ENCODE peak calls at places on chromosome 9, in six cellular contexts. One of them, this sample, is unnamed.
A peak's percentile ranks its signal among the peaks of the same experiment; 100 is the strongest.

GRCh38 chr9:35756275-35756742 is 2.2 kb upstream of the MSMP start:
- DNase-seq in kidney tubule cell: peak; percentile 70
- DNase-seq in heart left ventricle: peak; percentile 64
- DNase-seq in stimulated activated naive CD4-positive, alpha-beta T cell treated with Interleukin-2 at 50 U/mL for 16 hours: no peak
- DNase-seq in skeletal muscle cell: no peak
- DNase-seq in T-helper 1 cell: no peak
- DNase-seq in this sample: no peak

GRCh38 chr9:99828054-99828416 is 6.3 kb downstream of the NR4A3 start:
- DNase-seq in kidney tubule cell: no peak
- DNase-seq in heart left ventricle: no peak
- DNase-seq in stimulated activated naive CD4-positive, alpha-beta T cell treated with Interleukin-2 at 50 U/mL for 16 hours: no peak
- DNase-seq in skeletal muscle cell: no peak
- DNase-seq in T-helper 1 cell: no peak
- DNase-seq in this sample: no peak

GRCh38 chr9:95508242-95508967 is 8.4 kb downstream of the PTCH1 start:
- DNase-seq in kidney tubule cell: no peak
- DNase-seq in heart left ventricle: no peak
- DNase-seq in stimulated activated naive CD4-positive, alpha-beta T cell treated with Interleukin-2 at 50 U/mL for 16 hours: no peak
- DNase-seq in skeletal muscle cell: no peak
- DNase-seq in T-helper 1 cell: no peak
- DNase-seq in this sample: no peak

GRCh38 chr9:131423171-131423581 is 29.3 kb downstream of the PRRC2B start:
- DNase-seq in kidney tubule cell: peak; percentile 100
- DNase-seq in heart left ventricle: peak; percentile 54
- DNase-seq in stimulated activated naive CD4-positive, alpha-beta T cell treated with Interleukin-2 at 50 U/mL for 16 hours: no peak
- DNase-seq in skeletal muscle cell: peak; percentile 67
- DNase-seq in T-helper 1 cell: no peak
- DNase-seq in this sample: no peak

GRCh38 chr9:114495992-114496391 is 9.3 kb downstream of the WHRN start:
- DNase-seq in kidney tubule cell: no peak
- DNase-seq in heart left ventricle: no peak
- DNase-seq in stimulated activated naive CD4-positive, alpha-beta T cell treated with Interleukin-2 at 50 U/mL for 16 hours: no peak
- DNase-seq in skeletal muscle cell: no peak
- DNase-seq in T-helper 1 cell: no peak
- DNase-seq in this sample: no peak

GRCh38 chr9:128393171-128393761 is 22.1 kb downstream of the URM1 start:
- DNase-seq in kidney tubule cell: no peak
- DNase-seq in heart left ventricle: no peak
- DNase-seq in stimulated activated naive CD4-positive, alpha-beta T cell treated with Interleukin-2 at 50 U/mL for 16 hours: no peak
- DNase-seq in skeletal muscle cell: no peak
- DNase-seq in T-helper 1 cell: no peak
- DNase-seq in this sample: no peak

GRCh38 chr9:127397722-127398647 is 1.0 kb downstream of the SLC2A8 start:
- DNase-seq in kidney tubule cell: peak; percentile 55
- DNase-seq in heart left ventricle: peak; percentile 51
- DNase-seq in stimulated activated naive CD4-positive, alpha-beta T cell treated with Interleukin-2 at 50 U/mL for 16 hours: peak; percentile 8
- DNase-seq in skeletal muscle cell: no peak
- DNase-seq in T-helper 1 cell: peak; percentile 41
- DNase-seq in this sample: no peak

GRCh38 chr9:118331622-118332045 is 627.4 kb downstream of the TLR4 start:
- DNase-seq in kidney tubule cell: peak; percentile 97
- DNase-seq in heart left ventricle: peak; percentile 28
- DNase-seq in stimulated activated naive CD4-positive, alpha-beta T cell treated with Interleukin-2 at 50 U/mL for 16 hours: no peak
- DNase-seq in skeletal muscle cell: peak; percentile 73
- DNase-seq in T-helper 1 cell: no peak
- DNase-seq in this sample: no peak

GRCh38 chr9:92234503-92234902 is 59.0 kb downstream of the IARS1 start:
- DNase-seq in kidney tubule cell: no peak
- DNase-seq in heart left ventricle: no peak
- DNase-seq in stimulated activated naive CD4-positive, alpha-beta T cell treated with Interleukin-2 at 50 U/mL for 16 hours: no peak
- DNase-seq in skeletal muscle cell: no peak
- DNase-seq in T-helper 1 cell: no peak
- DNase-seq in this sample: no peak

GRCh38 chr9:37405764-37406380 is 16.6 kb upstream of the GRHPR start:
- DNase-seq in kidney tubule cell: no peak
- DNase-seq in heart left ventricle: no peak
- DNase-seq in stimulated activated naive CD4-positive, alpha-beta T cell treated with Interleukin-2 at 50 U/mL for 16 hours: no peak
- DNase-seq in skeletal muscle cell: no peak
- DNase-seq in T-helper 1 cell: no peak
- DNase-seq in this sample: no peak

GRCh38 chr9:95816716-95817115 is 58.8 kb upstream of the ERCC6L2 start:
- DNase-seq in kidney tubule cell: peak; percentile 80
- DNase-seq in heart left ventricle: no peak
- DNase-seq in stimulated activated naive CD4-positive, alpha-beta T cell treated with Interleukin-2 at 50 U/mL for 16 hours: no peak
- DNase-seq in skeletal muscle cell: no peak
- DNase-seq in T-helper 1 cell: no peak
- DNase-seq in this sample: no peak

GRCh38 chr9:111427186-111427585 is 57.0 kb downstream of the ECPAS start:
- DNase-seq in kidney tubule cell: peak; percentile 49
- DNase-seq in heart left ventricle: no peak
- DNase-seq in stimulated activated naive CD4-positive, alpha-beta T cell treated with Interleukin-2 at 50 U/mL for 16 hours: no peak
- DNase-seq in skeletal muscle cell: peak; percentile 26
- DNase-seq in T-helper 1 cell: peak; percentile 40
- DNase-seq in this sample: no peak

GRCh38 chr9:116837038-116837998 is 150.2 kb downstream of the TRIM32 start:
- DNase-seq in kidney tubule cell: peak; percentile 74
- DNase-seq in heart left ventricle: no peak
- DNase-seq in stimulated activated naive CD4-positive, alpha-beta T cell treated with Interleukin-2 at 50 U/mL for 16 hours: no peak
- DNase-seq in skeletal muscle cell: no peak
- DNase-seq in T-helper 1 cell: no peak
- DNase-seq in this sample: no peak

GRCh38 chr9:35273591-35273990 is 111.8 kb downstream of the UNC13B start:
- DNase-seq in kidney tubule cell: no peak
- DNase-seq in heart left ventricle: no peak
- DNase-seq in stimulated activated naive CD4-positive, alpha-beta T cell treated with Interleukin-2 at 50 U/mL for 16 hours: no peak
- DNase-seq in skeletal muscle cell: no peak
- DNase-seq in T-helper 1 cell: peak; percentile 10
- DNase-seq in this sample: no peak

GRCh38 chr9:97990259-97990658 is 7.1 kb downstream of the ANP32B start:
- DNase-seq in kidney tubule cell: peak; percentile 53
- DNase-seq in heart left ventricle: no peak
- DNase-seq in stimulated activated naive CD4-positive, alpha-beta T cell treated with Interleukin-2 at 50 U/mL for 16 hours: no peak
- DNase-seq in skeletal muscle cell: no peak
- DNase-seq in T-helper 1 cell: no peak
- DNase-seq in this sample: no peak

GRCh38 chr9:36530224-36530623 is 42.5 kb upstream of the MELK start:
- DNase-seq in kidney tubule cell: no peak
- DNase-seq in heart left ventricle: no peak
- DNase-seq in stimulated activated naive CD4-positive, alpha-beta T cell treated with Interleukin-2 at 50 U/mL for 16 hours: no peak
- DNase-seq in skeletal muscle cell: no peak
- DNase-seq in T-helper 1 cell: no peak
- DNase-seq in this sample: no peak